ENCODE peak calls at places on chromosomes 4 and X, in ten cellular contexts. One of them, this sample, is unnamed.

GRCh38 chrX:153494541-153495361 is at the start of gene BGN:
- DNase-seq in OCI-LY7: no peak
- DNase-seq in cardiac fibroblast: peak; percentile 87
- DNase-seq in esophagus muscularis mucosa: no peak
- DNase-seq in ovary: peak; percentile 43
- DNase-seq in osteocyte: no peak
- DNase-seq in substantia nigra: peak; percentile 23
- DNase-seq in SK-MEL-5: peak; percentile 8
- DNase-seq in PC-3: no peak
- DNase-seq in RPMI8226: no peak
- DNase-seq in this sample: no peak

GRCh38 chr4:123462007-123462406 is 65.4 kb downstream of the SPRY1 start:
- DNase-seq in substantia nigra: no peak
- DNase-seq in ovary: no peak
- DNase-seq in PC-3: peak; percentile 57
- DNase-seq in cardiac fibroblast: no peak
- DNase-seq in OCI-LY7: no peak
- DNase-seq in SK-MEL-5: no peak
- DNase-seq in esophagus muscularis mucosa: no peak
- DNase-seq in RPMI8226: no peak
- DNase-seq in osteocyte: no peak
- DNase-seq in this sample: no peak

GRCh38 chrX:43693602-43694406 is 37.7 kb downstream of the MAOA start:
- DNase-seq in ovary: peak; percentile 26
- DNase-seq in cardiac fibroblast: no peak
- DNase-seq in esophagus muscularis mucosa: no peak
- DNase-seq in RPMI8226: no peak
- DNase-seq in substantia nigra: no peak
- DNase-seq in OCI-LY7: no peak
- DNase-seq in osteocyte: no peak
- DNase-seq in PC-3: peak; percentile 82
- DNase-seq in SK-MEL-5: no peak
- DNase-seq in this sample: no peak

GRCh38 chr4:67581208-67581857 is 22.8 kb downstream of the STAP1 start:
- DNase-seq in OCI-LY7: no peak
- DNase-seq in SK-MEL-5: no peak
- DNase-seq in osteocyte: no peak
- DNase-seq in RPMI8226: no peak
- DNase-seq in cardiac fibroblast: no peak
- DNase-seq in PC-3: no peak
- DNase-seq in ovary: no peak
- DNase-seq in substantia nigra: no peak
- DNase-seq in esophagus muscularis mucosa: no peak
- DNase-seq in this sample: no peak

GRCh38 chr4:60744767-60745166 is 455.4 kb upstream of the ADGRL3 start:
- DNase-seq in osteocyte: no peak
- DNase-seq in ovary: no peak
- DNase-seq in SK-MEL-5: no peak
- DNase-seq in OCI-LY7: no peak
- DNase-seq in cardiac fibroblast: peak; percentile 26
- DNase-seq in RPMI8226: no peak
- DNase-seq in substantia nigra: no peak
- DNase-seq in esophagus muscularis mucosa: no peak
- DNase-seq in PC-3: peak; percentile 54
- DNase-seq in this sample: no peak

GRCh38 chrX:37779857-37780256 is at the start of gene CYBB:
- DNase-seq in ovary: no peak
- DNase-seq in RPMI8226: peak; percentile 50
- DNase-seq in cardiac fibroblast: no peak
- DNase-seq in PC-3: no peak
- DNase-seq in substantia nigra: no peak
- DNase-seq in SK-MEL-5: no peak
- DNase-seq in OCI-LY7: peak; percentile 51
- DNase-seq in osteocyte: no peak
- DNase-seq in esophagus muscularis mucosa: no peak
- DNase-seq in this sample: no peak

GRCh38 chr4:88230399-88230798 is 54.0 kb downstream of the PPM1K start:
- DNase-seq in PC-3: no peak
- DNase-seq in ovary: no peak
- DNase-seq in esophagus muscularis mucosa: peak; percentile 75
- DNase-seq in cardiac fibroblast: no peak
- DNase-seq in OCI-LY7: no peak
- DNase-seq in SK-MEL-5: no peak
- DNase-seq in substantia nigra: no peak
- DNase-seq in RPMI8226: no peak
- DNase-seq in osteocyte: no peak
- DNase-seq in this sample: no peak

GRCh38 chrX:120560405-120560841 is 339 bp downstream of the CUL4B start:
- DNase-seq in osteocyte: no peak
- DNase-seq in OCI-LY7: peak; percentile 36
- DNase-seq in SK-MEL-5: no peak
- DNase-seq in ovary: no peak
- DNase-seq in PC-3: peak; percentile 42
- DNase-seq in esophagus muscularis mucosa: peak; percentile 90
- DNase-seq in RPMI8226: peak; percentile 59
- DNase-seq in substantia nigra: peak; percentile 11
- DNase-seq in cardiac fibroblast: no peak
- DNase-seq in this sample: no peak

GRCh38 chrX:123357941-123358340 is 173.9 kb downstream of the GRIA3 start:
- DNase-seq in substantia nigra: no peak
- DNase-seq in esophagus muscularis mucosa: no peak
- DNase-seq in PC-3: no peak
- DNase-seq in cardiac fibroblast: no peak
- DNase-seq in ovary: no peak
- DNase-seq in OCI-LY7: no peak
- DNase-seq in RPMI8226: no peak
- DNase-seq in SK-MEL-5: no peak
- DNase-seq in osteocyte: no peak
- DNase-seq in this sample: no peak

GRCh38 chr4:78482281-78482680 is 69.3 kb upstream of the ANXA3 start:
- DNase-seq in RPMI8226: no peak
- DNase-seq in substantia nigra: no peak
- DNase-seq in cardiac fibroblast: no peak
- DNase-seq in PC-3: no peak
- DNase-seq in ovary: no peak
- DNase-seq in SK-MEL-5: no peak
- DNase-seq in OCI-LY7: no peak
- DNase-seq in osteocyte: no peak
- DNase-seq in esophagus muscularis mucosa: no peak
- DNase-seq in this sample: no peak

This sample was measured in CD14-positive monocyte.